ENCODE peak calls at places on chromosomes 2 and 18, in four cellular contexts. L, W, F and Y are unnamed samples.
A peak's percentile ranks its signal among the peaks of the same experiment; 100 is the strongest.

GRCh38 chr18:48851563-48851962 is 99.2 kb downstream of the SMAD7 start:
- DNase-seq in L (no peak), W (no peak), F (no peak), Y (no peak)

GRCh38 chr2:133888107-133888506 is 319.8 kb upstream of the NCKAP5 start:
- DNase-seq in L (no peak), W (no peak), F (no peak), Y (no peak)

GRCh38 chr2:97728091-97728596 is 14.8 kb downstream of the ZAP70 start:
- DNase-seq in L (no peak), W (peak; percentile 32), F (peak; percentile 62), Y (peak; percentile 54)

GRCh38 chr2:70750320-70750719 is 17.7 kb downstream of the ADD2 start:
- DNase-seq in L (no peak), W (no peak), F (no peak), Y (no peak)

GRCh38 chr18:76463358-76463757 is 31.7 kb downstream of the ZNF516 start:
- DNase-seq in L (no peak), W (no peak), F (no peak), Y (no peak)

GRCh38 chr2:219570924-219571310 is 422 bp downstream of the OBSL1 start:
- DNase-seq in L (no peak), W (no peak), F (no peak), Y (peak; percentile 31)

GRCh38 chr18:45628979-45629958 is 14.0 kb downstream of the SLC14A2 start:
- DNase-seq in L (no peak), W (peak; percentile 70), F (no peak), Y (peak; percentile 62)

GRCh38 chr2:69166812-69167468 is 154.0 kb downstream of the ANTXR1 start:
- DNase-seq in L (no peak), W (no peak), F (no peak), Y (no peak)

GRCh38 chr18:3703732-3704176 is 253.8 kb downstream of the TGIF1 start:
- DNase-seq in L (peak; percentile 85), W (peak; percentile 64), F (no peak), Y (peak; percentile 86)

GRCh38 chr2:20667531-20668401 is 822 bp downstream of the GDF7 start:
- DNase-seq in L (no peak), W (no peak), F (no peak), Y (no peak)

DNA sequence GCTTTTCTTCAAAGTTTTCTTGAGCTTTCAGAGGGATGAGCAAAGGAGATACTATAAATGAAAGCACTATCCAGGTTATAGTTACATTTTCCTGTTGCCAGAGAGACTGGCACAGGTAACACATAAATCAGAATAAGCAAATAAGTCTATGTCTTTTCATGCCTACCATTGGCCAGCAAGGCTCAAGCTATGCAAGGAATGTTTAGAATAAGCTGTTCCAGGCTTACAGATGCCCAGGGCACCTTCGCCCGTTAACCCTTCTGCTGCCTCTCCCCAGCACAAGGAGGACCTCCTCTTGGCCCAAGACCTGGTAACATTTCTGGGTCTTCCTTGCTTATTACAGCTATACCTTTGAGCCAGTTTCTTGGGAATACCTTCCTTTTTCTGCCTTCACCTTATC is 233.7 kb upstream of the MEIS1 start:
- DNase-seq in L (no peak), W (no peak), F (no peak), Y (no peak)
- H3K4me3 ChIP-seq in L (no peak overlapping the region), W (no peak overlapping the region), F (no peak overlapping the region), Y (no peak overlapping the region)

GRCh38 chr2:101309211-101309700 is 755 bp upstream of the RNF149 start:
- DNase-seq in L (no peak), W (no peak), F (no peak), Y (no peak)

GRCh38 chr2:101307950-101308431 is 510 bp downstream of the RNF149 start:
- DNase-seq in L (no peak), W (no peak), F (peak; percentile 70), Y (peak; percentile 29)

GRCh38 chr2:101310591-101311389 is 2.3 kb upstream of the RNF149 start:
- DNase-seq in L (no peak), W (peak; percentile 25), F (no peak), Y (no peak)

GRCh38 chr2:101307503-101307902 is 998 bp downstream of the RNF149 start:
- DNase-seq in L (no peak), W (peak; percentile 50), F (no peak), Y (no peak)

GRCh38 chr2:101308432-101309210 is at the start of gene RNF149:
- DNase-seq in L (peak; percentile 55), W (peak; percentile 85), F (peak; percentile 96), Y (peak; percentile 94)
- TF ChIP-seq CTCF in L (no peak), W (no peak), F (peak; percentile 6), Y (no peak)

GRCh38 chr2:99166218-99166617 is 11.5 kb downstream of the LIPT1 start:
- DNase-seq in L (no peak), W (no peak), F (no peak), Y (no peak)

GRCh38 chr2:99171377-99172140 is 9.3 kb downstream of the MITD1 start:
- DNase-seq in L (no peak), W (no peak), F (no peak), Y (no peak)

GRCh38 chr2:99169534-99169933 is 11.3 kb downstream of the MITD1 start:
- DNase-seq in L (no peak), W (no peak), F (no peak), Y (no peak)
- H3K4me3 ChIP-seq in L (no peak overlapping the region), W (no peak overlapping the region), F (no peak overlapping the region), Y (no peak overlapping the region)

DNA sequence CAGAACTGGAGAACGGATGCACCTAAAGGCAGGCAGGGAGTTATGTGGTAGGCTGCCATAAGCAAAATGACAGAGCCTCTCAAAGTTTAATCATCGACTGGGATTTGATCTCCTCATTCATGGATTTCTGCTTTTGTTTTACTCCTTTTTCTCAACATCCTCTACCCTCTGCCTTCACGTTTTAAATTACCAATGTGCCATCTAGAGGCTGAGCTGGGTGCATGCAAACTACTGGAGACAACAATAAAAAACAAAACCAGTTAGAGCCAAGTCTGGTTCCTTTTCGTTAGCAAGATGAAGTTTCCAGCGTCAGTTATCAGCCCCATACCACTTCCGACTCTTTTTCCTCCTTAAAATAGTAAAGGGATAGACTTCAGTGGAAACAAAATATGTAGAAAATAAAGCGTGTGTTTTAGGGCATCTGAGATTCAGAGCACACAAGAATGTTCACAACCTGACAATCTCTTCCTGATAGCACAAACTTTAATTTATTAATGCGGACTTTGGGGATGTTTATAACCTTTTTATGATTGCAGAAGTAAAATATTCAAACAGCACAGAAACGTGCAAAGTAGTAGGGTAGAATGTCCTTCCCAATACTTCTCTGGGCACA is 117.0 kb downstream of the LAMA1 start:
- DNase-seq in L (no peak), W (peak; percentile 18), F (no peak), Y (peak; percentile 35)
- TF ChIP-seq CTCF in L (peak; percentile 71), W (peak; percentile 45), F (peak; percentile 35), Y (peak; percentile 48)

GRCh38 chr2:144648837-144649485 is 129.0 kb upstream of the ZEB2 start:
- DNase-seq in L (no peak), W (no peak), F (no peak), Y (no peak)
- H3K4me3 ChIP-seq in L (no peak overlapping the region), W (no peak overlapping the region), F (no peak overlapping the region), Y (no peak overlapping the region)

GRCh38 chr2:238106339-238106697 is 6.2 kb downstream of the ESPNL start:
- DNase-seq in L (no peak), W (no peak), F (peak; percentile 57), Y (no peak)
- TF ChIP-seq CTCF in L (no peak), W (no peak), F (no peak), Y (no peak)

DNA sequence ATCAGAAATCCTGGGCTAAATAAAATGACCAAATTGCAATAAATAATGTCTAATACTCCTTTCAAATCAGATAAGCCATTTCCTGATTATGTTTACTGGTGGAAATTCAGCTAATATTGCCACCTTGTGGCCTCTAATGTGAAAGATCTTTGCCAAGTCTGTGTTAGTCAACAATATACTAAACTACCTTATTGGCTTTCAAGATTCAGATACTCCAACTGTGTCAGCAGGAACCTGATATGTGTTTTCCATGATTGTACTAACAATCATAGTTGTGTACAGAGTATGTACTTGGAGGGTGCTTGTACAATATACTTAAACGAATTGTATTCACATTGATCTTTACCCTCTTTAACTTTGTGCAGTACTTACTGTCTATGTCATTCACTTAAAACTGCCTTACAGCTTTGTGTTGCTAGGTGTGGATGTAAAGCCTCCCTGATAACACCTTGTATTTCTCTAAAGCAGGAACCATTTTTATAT is 75.4 kb upstream of the C2orf15 start:
- DNase-seq in L (peak; percentile 20), W (peak; percentile 73), F (no peak), Y (peak; percentile 79)
- H3K4me3 ChIP-seq in L (no peak overlapping the region), W (no peak overlapping the region), F (no peak overlapping the region), Y (no peak overlapping the region)

GRCh38 chr2:231648579-231649174 is 56.0 kb downstream of the TEX44 start:
- DNase-seq in L (no peak), W (peak; percentile 51), F (peak; percentile 83), Y (peak; percentile 56)
- TF ChIP-seq CTCF in L (peak; percentile 90), W (peak; percentile 61), F (peak; percentile 80), Y (peak; percentile 77)

GRCh38 chr2:167582619-167583018 is 664.8 kb downstream of the STK39 start:
- DNase-seq in L (no peak), W (peak; percentile 17), F (no peak), Y (no peak)
- H3K4me3 ChIP-seq in L (no peak overlapping the region), W (no peak overlapping the region), F (no peak overlapping the region), Y (no peak overlapping the region)